ENCODE peak calls at places on chromosomes 2 and 18, in nine cellular contexts. W, R, D, S, B, I, V, C and F are unnamed samples. For H3K27me3, the result is how much of the 10 kb centered on the place peaks cover.

GRCh38 chr18:50307738-50308470 is 20.4 kb upstream of the CXXC1 start:
- DNase-seq in W (peak), S (peak), I (no peak), B (peak), C (peak), R (peak), V (peak), D (peak), F (peak)

GRCh38 chr2:130351495-130352125 is 4.2 kb upstream of the PTPN18 start:
- DNase-seq in I (no peak), V (no peak), S (no peak), D (no peak), W (no peak), R (no peak), B (no peak), C (no peak), F (no peak)

GRCh38 chr2:9739508-9739907 is 103.8 kb upstream of the TAF1B start:
- DNase-seq in W (peak), R (no peak), I (no peak), S (no peak), B (no peak), D (peak), C (no peak), V (peak), F (peak)

GRCh38 chr2:120403676-120404075 is 57.7 kb downstream of the INHBB start:
- DNase-seq in I (no peak), V (no peak), D (no peak), S (no peak), B (no peak), C (no peak), R (no peak), W (no peak), F (no peak)

GRCh38 chr2:197461073-197461472 is 7.7 kb downstream of the COQ10B start:
- DNase-seq in D (no peak), R (no peak), C (no peak), I (no peak), V (no peak), S (no peak), W (no peak), B (no peak), F (no peak)

GRCh38 chr2:150274108-150274507 is 213.4 kb downstream of the RND3 start:
- DNase-seq in C (no peak), V (no peak), B (no peak), D (no peak), R (no peak), I (no peak), W (no peak), S (no peak), F (no peak)

GRCh38 chr2:194062401-194062800 is 1594.6 kb upstream of the SLC39A10 start:
- DNase-seq in V (no peak), I (no peak), D (no peak), C (no peak), B (no peak), R (no peak), S (no peak), W (no peak), F (no peak)

GRCh38 chr2:88733155-88733902 is 41.9 kb downstream of the RPIA start:
- DNase-seq in C (no peak), B (no peak), R (no peak), D (no peak), W (no peak), I (no peak), V (no peak), S (no peak), F (no peak)

GRCh38 chr2:157158111-157158510 is 99.4 kb upstream of the GALNT5 start:
- DNase-seq in W (no peak), I (no peak), R (peak), D (no peak), C (no peak), B (peak), S (no peak), V (no peak), F (no peak)

GRCh38 chr2:209189893-209190292 is 234.0 kb upstream of the MAP2 start:
- DNase-seq in C (no peak), D (no peak), B (no peak), V (no peak), S (no peak), I (no peak), R (no peak), W (no peak), F (no peak)

GRCh38 chr2:201183373-201183742 is 417 bp downstream of the CASP10 start:
- DNase-seq in D (no peak), W (no peak), I (no peak), B (no peak), S (no peak), R (no peak), V (no peak), C (no peak), F (no peak)

GRCh38 chr2:103338819-103339218 is 577.0 kb downstream of the TMEM182 start:
- DNase-seq in V (no peak), D (no peak), R (no peak), S (no peak), W (no peak), B (no peak), C (no peak), I (no peak), F (no peak)

GRCh38 chr2:128623776-128624424 is 305.2 kb upstream of the HS6ST1 start:
- DNase-seq in V (no peak), R (peak), B (no peak), S (no peak), W (no peak), I (peak), D (no peak), C (peak), F (peak)

GRCh38 chr2:21104030-21104660 is 19.6 kb upstream of the TDRD15 start:
- DNase-seq in R (no peak), V (no peak), I (no peak), C (no peak), D (no peak), S (no peak), B (no peak), W (no peak), F (no peak)

GRCh38 chr2:27587025-27587424 is 4.2 kb downstream of the ZNF512 start:
- DNase-seq in V (no peak), D (no peak), B (no peak), W (no peak), R (no peak), S (no peak), I (no peak), C (no peak), F (no peak)

GRCh38 chr2:69993048-69993565 is 31.7 kb upstream of the ASPRV1 start:
- DNase-seq in D (no peak), C (no peak), W (no peak), V (no peak), I (no peak), R (no peak), B (no peak), S (no peak), F (no peak)

GRCh38 chr2:142395294-142395693 is 264.5 kb upstream of the LRP1B start:
- DNase-seq in B (no peak), I (no peak), C (no peak), D (no peak), S (no peak), R (no peak), W (no peak), V (no peak), F (no peak)

GRCh38 chr2:196125596-196125995 is 45.8 kb downstream of the STK17B start:
- DNase-seq in R (peak), S (no peak), B (no peak), I (no peak), V (no peak), W (no peak), D (no peak), C (no peak), F (no peak)

GRCh38 chr18:57050314-57050949 is 96.5 kb upstream of the BOD1L2 start:
- DNase-seq in R (no peak), W (no peak), C (no peak), V (no peak), I (no peak), B (no peak), S (no peak), D (peak), F (no peak)

GRCh38 chr2:16189019-16189850 is 248.9 kb downstream of the MYCN start:
- DNase-seq in W (no peak), I (no peak), S (no peak), C (no peak), V (no peak), D (no peak), R (no peak), B (no peak), F (no peak)

GRCh38 chr2:241863021-241863954 is 4.6 kb upstream of the PDCD1 start:
- DNase-seq in D (no peak), R (peak), B (no peak), C (no peak), W (peak), V (no peak), I (no peak), S (no peak), F (peak)

GRCh38 chr18:1968801-1969498 is 602.4 kb downstream of the METTL4 start:
- DNase-seq in C (no peak), W (no peak), I (no peak), B (no peak), R (no peak), S (no peak), D (no peak), V (no peak), F (no peak)

GRCh38 chr2:138356178-138356577 is 145.4 kb upstream of the SPOPL start:
- DNase-seq in B (peak), D (no peak), V (no peak), S (no peak), I (peak), W (no peak), C (no peak), R (no peak), F (no peak)

GRCh38 chr2:201854221-201854801 is 48.0 kb downstream of the CDK15 start:
- DNase-seq in B (no peak), C (peak), S (no peak), R (peak), V (no peak), I (peak), W (no peak), D (no peak), F (no peak)

GRCh38 chr2:88451647-88452150 is 794 bp downstream of the FOXI3 start:
- DNase-seq in D (no peak), I (no peak), C (no peak), R (no peak), S (no peak), V (no peak), W (peak), B (no peak), F (no peak)

GRCh38 chr2:218781691-218782528 is at the start of gene CYP27A1:
- DNase-seq in R (peak), V (peak), D (peak), S (peak), B (peak), W (peak), C (no peak), I (no peak), F (no peak)

GRCh38 chr2:28164280-28164801 is 228.3 kb upstream of the FOSL2 start:
- DNase-seq in V (no peak), S (no peak), W (peak), B (peak), D (no peak), C (peak), R (no peak), I (no peak), F (no peak)

GRCh38 chr2:88060907-88061275 is 5.3 kb upstream of the KRCC1 start:
- DNase-seq in B (no peak), I (no peak), S (no peak), V (no peak), C (no peak), W (no peak), R (no peak), D (no peak), F (no peak)

GRCh38 chr2:157596992-157597681 is 31.5 kb downstream of the ACVR1C start:
- DNase-seq in D (no peak), V (no peak), S (peak), B (peak), I (no peak), W (peak), R (peak), C (no peak), F (peak)

GRCh38 chr2:233228414-233228813 is 23.1 kb upstream of the ATG16L1 start:
- DNase-seq in D (no peak), R (no peak), V (no peak), S (no peak), W (no peak), C (no peak), I (no peak), B (no peak), F (no peak)

GRCh38 chr2:64348386-64349142 is 105.4 kb upstream of the LGALSL start:
- DNase-seq in R (no peak), V (no peak), C (no peak), S (no peak), D (no peak), I (no peak), W (no peak), B (no peak), F (no peak)

GRCh38 chr18:59663096-59663495 is 34.1 kb downstream of the CCBE1 start:
- DNase-seq in I (no peak), C (no peak), V (no peak), S (no peak), B (no peak), R (no peak), W (no peak), D (no peak), F (no peak)

GRCh38 chr2:176096243-176096985 is 3.2 kb upstream of the HOXD12 start:
- DNase-seq in B (peak), C (no peak), D (no peak), S (no peak), I (no peak), R (no peak), W (no peak), V (no peak), F (no peak)

GRCh38 chr2:239035997-239036731 is 188.3 kb downstream of the TWIST2 start:
- DNase-seq in W (peak), S (no peak), V (no peak), C (no peak), B (no peak), D (no peak), I (no peak), R (no peak), F (no peak)

GRCh38 chr2:235857613-235858012 is 310.6 kb downstream of the GBX2 start:
- DNase-seq in R (no peak), I (no peak), B (no peak), D (no peak), V (no peak), W (no peak), S (no peak), C (no peak), F (no peak)

GRCh38 chr2:238966274-238966937 is 118.5 kb downstream of the TWIST2 start:
- DNase-seq in S (no peak), C (no peak), B (no peak), V (no peak), D (no peak), R (peak), I (no peak), W (no peak), F (no peak)

GRCh38 chr18:55420665-55420964 is 167.4 kb downstream of the TCF4 start:
- DNase-seq in V (no peak), S (no peak), I (no peak), C (no peak), W (no peak), D (no peak), R (no peak), B (no peak), F (peak)

DNA sequence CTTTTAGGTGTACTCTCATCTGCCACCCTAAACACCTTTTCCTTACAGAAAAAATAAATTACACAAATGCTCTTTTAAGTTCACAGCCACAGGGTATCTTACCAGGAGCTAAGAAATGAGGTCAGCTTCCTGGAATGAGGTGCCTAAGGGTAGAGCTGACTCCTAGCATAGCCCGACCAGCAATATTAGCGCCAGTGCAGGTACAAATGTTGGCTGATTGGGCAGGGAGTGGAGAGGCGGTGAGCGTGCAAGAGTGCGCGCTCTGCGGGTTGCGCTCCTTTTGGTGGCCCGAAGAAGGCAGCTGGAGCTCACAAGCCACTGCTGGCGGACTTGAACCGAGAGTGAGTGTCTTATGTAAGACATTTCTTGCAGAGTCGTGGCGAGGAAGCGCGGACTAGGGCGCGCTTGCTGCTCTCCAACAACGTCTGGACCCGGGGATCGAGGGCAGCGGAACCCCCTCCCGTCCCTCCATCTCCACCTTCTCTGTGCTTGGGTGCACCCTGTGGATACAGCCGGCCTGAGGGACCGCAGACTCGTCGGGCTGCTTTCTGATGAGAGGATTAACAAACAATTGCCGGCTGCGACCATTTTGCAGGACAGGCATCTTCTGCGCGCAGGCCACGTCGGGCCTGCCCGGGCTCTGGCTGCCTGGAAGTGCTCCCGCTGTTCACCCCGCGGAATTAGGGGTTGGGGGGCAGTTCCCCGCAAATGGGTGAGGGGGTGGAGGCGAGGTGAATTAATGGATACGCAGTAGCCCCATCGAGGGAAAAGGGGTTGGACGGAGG is 17.3 kb downstream of the BOLA3 start:
- DNase-seq in V (no peak), S (no peak), R (peak), B (no peak), D (no peak), W (no peak), C (no peak), I (no peak), F (no peak)
- H3K27me3 ChIP-seq in V (under half), S (under half), R (under half), B (under half), D (under half), W (under half), C (under half), I (under half), F (under half)

GRCh38 chr2:41870948-41871522 is 176.8 kb upstream of the PKDCC start:
- DNase-seq in R (no peak), V (peak), C (no peak), S (no peak), W (no peak), D (no peak), I (no peak), B (no peak), F (no peak)
- TF ChIP-seq CTCF in R (peak), V (peak), C (peak), S (no peak), W (peak), D (no peak), I (peak), B (peak), F (no peak)

DNA sequence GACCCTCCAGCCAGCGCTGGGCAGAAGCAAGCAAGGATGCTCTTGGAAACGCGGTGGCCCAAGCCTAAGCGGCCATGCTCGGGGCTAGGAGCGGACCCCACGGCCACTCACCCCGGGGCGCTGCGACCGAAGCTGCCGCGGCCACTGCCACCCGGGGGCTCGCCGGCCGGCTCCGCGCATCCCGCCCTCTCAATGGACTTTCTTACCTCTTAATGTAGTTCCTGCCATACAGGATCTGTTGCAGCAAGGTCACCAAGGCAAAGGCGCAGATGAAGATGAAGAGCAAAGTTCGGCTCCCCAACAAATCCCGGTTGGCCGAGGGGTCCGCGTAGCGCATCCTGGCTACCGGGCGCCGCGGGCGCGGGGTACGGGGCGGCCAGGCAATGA is 688 bp downstream of the ST8SIA5 start:
- DNase-seq in S (no peak), R (no peak), C (no peak), V (no peak), D (no peak), B (no peak), W (no peak), I (no peak), F (no peak)
- H3K4me3 ChIP-seq in S (peak), R (no peak), C (no peak), V (peak), D (no peak), B (no peak), W (peak), I (no peak), F (peak)

DNA sequence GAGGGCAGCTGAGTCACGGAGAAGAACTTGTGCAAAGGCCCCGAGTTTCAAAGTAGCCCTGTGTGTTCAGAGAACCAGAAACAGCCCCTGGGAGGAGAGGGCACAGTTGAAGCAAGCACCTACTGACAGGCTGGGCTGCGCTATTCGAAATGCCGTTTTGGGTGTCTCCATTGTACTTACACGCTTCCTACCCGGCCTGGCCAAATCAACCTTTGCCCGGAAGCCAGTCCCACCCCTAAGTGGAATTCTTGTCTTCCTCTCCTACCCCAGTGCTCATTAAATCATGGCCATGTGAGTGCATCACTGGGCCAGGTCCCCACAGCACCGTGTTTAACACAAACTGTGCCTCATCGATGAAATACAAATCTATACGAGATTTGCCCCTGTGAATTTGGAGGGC is 6.0 kb downstream of the DIPK1C start:
- DNase-seq in C (no peak), D (peak), V (no peak), S (peak), W (no peak), R (no peak), B (no peak), I (no peak), F (no peak)
- H3K27me3 ChIP-seq in C (under half), D (under half), V (under half), S (under half), W (under half), R (under half), B (under half), I (under half), F (under half)

DNA sequence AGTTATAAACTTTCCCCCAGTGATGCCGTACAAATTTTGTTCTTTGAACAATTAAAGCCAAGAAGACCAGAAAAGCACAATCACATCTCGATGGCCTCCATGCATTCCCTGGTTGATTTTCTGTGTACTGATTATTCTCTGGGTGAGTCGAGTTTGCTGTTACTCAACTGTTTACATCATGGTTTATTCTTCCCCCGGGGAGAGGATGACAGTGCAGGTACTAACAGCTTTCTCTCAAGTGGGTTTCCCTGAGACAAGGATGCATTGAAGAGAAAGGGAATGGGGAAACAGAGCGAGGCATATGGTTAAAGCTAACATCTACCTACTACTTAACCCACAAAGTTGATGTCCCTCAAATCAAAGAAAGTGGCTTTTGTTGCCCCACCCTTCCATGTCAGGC is 410.8 kb upstream of the FANCL start:
- DNase-seq in W (no peak), S (no peak), R (no peak), D (no peak), I (no peak), C (no peak), B (no peak), V (no peak), F (no peak)
- TF ChIP-seq CTCF in W (no peak), S (no peak), R (no peak), D (no peak), I (no peak), C (no peak), B (no peak), V (no peak), F (no peak)